ENCODE peak calls at places on chromosome 18, in seven cellular contexts. One of them, this sample, is unnamed.

GRCh38 chr18:46164920-46165319 is 60.7 kb downstream of the HAUS1 start:
- DNase-seq in brain microvascular endothelial cell: no peak
- DNase-seq in activated CD8-positive, alpha-beta memory T cell treated with anti-CD3 and anti-CD28 coated beads, Interleukin-2, amount 50 U/mL, for 48 hours: no peak
- DNase-seq in BE2C: no peak
- DNase-seq in activated T-cell treated with anti-CD3 and anti-CD28 coated beads for 1 hour: no peak
- DNase-seq in NCI-H1092 treated with DMSO at 0.1 percent for 48 hours: no peak
- DNase-seq in CD8-positive, alpha-beta memory T cell: no peak
- DNase-seq in this sample: no peak

GRCh38 chr18:37568671-37569070 is 3.1 kb upstream of the CELF4 start:
- DNase-seq in brain microvascular endothelial cell: no peak
- DNase-seq in BE2C: no peak
- DNase-seq in activated CD8-positive, alpha-beta memory T cell treated with anti-CD3 and anti-CD28 coated beads, Interleukin-2, amount 50 U/mL, for 48 hours: no peak
- DNase-seq in NCI-H1092 treated with DMSO at 0.1 percent for 48 hours: no peak
- DNase-seq in CD8-positive, alpha-beta memory T cell: no peak
- DNase-seq in activated T-cell treated with anti-CD3 and anti-CD28 coated beads for 1 hour: no peak
- DNase-seq in this sample: no peak

GRCh38 chr18:55547705-55548056 is 40.3 kb downstream of the TCF4 start:
- DNase-seq in NCI-H1092 treated with DMSO at 0.1 percent for 48 hours: no peak
- DNase-seq in CD8-positive, alpha-beta memory T cell: no peak
- DNase-seq in brain microvascular endothelial cell: no peak
- DNase-seq in BE2C: no peak
- DNase-seq in activated CD8-positive, alpha-beta memory T cell treated with anti-CD3 and anti-CD28 coated beads, Interleukin-2, amount 50 U/mL, for 48 hours: no peak
- DNase-seq in activated T-cell treated with anti-CD3 and anti-CD28 coated beads for 1 hour: no peak
- DNase-seq in this sample: no peak

GRCh38 chr18:9608728-9609127 is 5.6 kb downstream of the PPP4R1 start:
- DNase-seq in CD8-positive, alpha-beta memory T cell: no peak
- DNase-seq in brain microvascular endothelial cell: no peak
- DNase-seq in BE2C: no peak
- DNase-seq in activated CD8-positive, alpha-beta memory T cell treated with anti-CD3 and anti-CD28 coated beads, Interleukin-2, amount 50 U/mL, for 48 hours: no peak
- DNase-seq in activated T-cell treated with anti-CD3 and anti-CD28 coated beads for 1 hour: no peak
- DNase-seq in NCI-H1092 treated with DMSO at 0.1 percent for 48 hours: no peak
- DNase-seq in this sample: no peak

GRCh38 chr18:40555914-40556313 is 1399.1 kb upstream of the PIK3C3 start:
- DNase-seq in NCI-H1092 treated with DMSO at 0.1 percent for 48 hours: no peak
- DNase-seq in activated T-cell treated with anti-CD3 and anti-CD28 coated beads for 1 hour: no peak
- DNase-seq in activated CD8-positive, alpha-beta memory T cell treated with anti-CD3 and anti-CD28 coated beads, Interleukin-2, amount 50 U/mL, for 48 hours: no peak
- DNase-seq in BE2C: no peak
- DNase-seq in brain microvascular endothelial cell: no peak
- DNase-seq in CD8-positive, alpha-beta memory T cell: no peak
- DNase-seq in this sample: no peak

GRCh38 chr18:58937204-58937603 is 72.5 kb downstream of the ZNF532 start:
- DNase-seq in BE2C: no peak
- DNase-seq in activated CD8-positive, alpha-beta memory T cell treated with anti-CD3 and anti-CD28 coated beads, Interleukin-2, amount 50 U/mL, for 48 hours: no peak
- DNase-seq in brain microvascular endothelial cell: peak
- DNase-seq in CD8-positive, alpha-beta memory T cell: no peak
- DNase-seq in activated T-cell treated with anti-CD3 and anti-CD28 coated beads for 1 hour: no peak
- DNase-seq in NCI-H1092 treated with DMSO at 0.1 percent for 48 hours: no peak
- DNase-seq in this sample: peak

GRCh38 chr18:31237142-31237541 is 74.5 kb upstream of the DSC1 start:
- DNase-seq in activated CD8-positive, alpha-beta memory T cell treated with anti-CD3 and anti-CD28 coated beads, Interleukin-2, amount 50 U/mL, for 48 hours: no peak
- DNase-seq in brain microvascular endothelial cell: no peak
- DNase-seq in BE2C: no peak
- DNase-seq in CD8-positive, alpha-beta memory T cell: no peak
- DNase-seq in activated T-cell treated with anti-CD3 and anti-CD28 coated beads for 1 hour: no peak
- DNase-seq in NCI-H1092 treated with DMSO at 0.1 percent for 48 hours: no peak
- DNase-seq in this sample: no peak

GRCh38 chr18:10670856-10671255 is 145.0 kb downstream of the NAPG start:
- DNase-seq in brain microvascular endothelial cell: no peak
- DNase-seq in activated CD8-positive, alpha-beta memory T cell treated with anti-CD3 and anti-CD28 coated beads, Interleukin-2, amount 50 U/mL, for 48 hours: no peak
- DNase-seq in BE2C: no peak
- DNase-seq in CD8-positive, alpha-beta memory T cell: no peak
- DNase-seq in activated T-cell treated with anti-CD3 and anti-CD28 coated beads for 1 hour: no peak
- DNase-seq in NCI-H1092 treated with DMSO at 0.1 percent for 48 hours: no peak
- DNase-seq in this sample: no peak

GRCh38 chr18:6004683-6005082 is 109.4 kb upstream of the TMEM200C start:
- DNase-seq in BE2C: no peak
- DNase-seq in NCI-H1092 treated with DMSO at 0.1 percent for 48 hours: no peak
- DNase-seq in activated CD8-positive, alpha-beta memory T cell treated with anti-CD3 and anti-CD28 coated beads, Interleukin-2, amount 50 U/mL, for 48 hours: no peak
- DNase-seq in activated T-cell treated with anti-CD3 and anti-CD28 coated beads for 1 hour: no peak
- DNase-seq in CD8-positive, alpha-beta memory T cell: no peak
- DNase-seq in brain microvascular endothelial cell: no peak
- DNase-seq in this sample: no peak

GRCh38 chr18:13416208-13416607 is 197.6 kb downstream of the LDLRAD4 start:
- DNase-seq in NCI-H1092 treated with DMSO at 0.1 percent for 48 hours: no peak
- DNase-seq in CD8-positive, alpha-beta memory T cell: no peak
- DNase-seq in activated CD8-positive, alpha-beta memory T cell treated with anti-CD3 and anti-CD28 coated beads, Interleukin-2, amount 50 U/mL, for 48 hours: no peak
- DNase-seq in activated T-cell treated with anti-CD3 and anti-CD28 coated beads for 1 hour: no peak
- DNase-seq in brain microvascular endothelial cell: no peak
- DNase-seq in BE2C: no peak
- DNase-seq in this sample: no peak

GRCh38 chr18:3525870-3526420 is 76.0 kb downstream of the TGIF1 start:
- DNase-seq in NCI-H1092 treated with DMSO at 0.1 percent for 48 hours: peak
- DNase-seq in activated T-cell treated with anti-CD3 and anti-CD28 coated beads for 1 hour: peak
- DNase-seq in activated CD8-positive, alpha-beta memory T cell treated with anti-CD3 and anti-CD28 coated beads, Interleukin-2, amount 50 U/mL, for 48 hours: peak
- DNase-seq in BE2C: no peak
- DNase-seq in brain microvascular endothelial cell: no peak
- DNase-seq in CD8-positive, alpha-beta memory T cell: peak
- DNase-seq in this sample: no peak

GRCh38 chr18:4020026-4020425 is 435.1 kb downstream of the DLGAP1 start:
- DNase-seq in activated T-cell treated with anti-CD3 and anti-CD28 coated beads for 1 hour: no peak
- DNase-seq in activated CD8-positive, alpha-beta memory T cell treated with anti-CD3 and anti-CD28 coated beads, Interleukin-2, amount 50 U/mL, for 48 hours: no peak
- DNase-seq in CD8-positive, alpha-beta memory T cell: no peak
- DNase-seq in BE2C: no peak
- DNase-seq in brain microvascular endothelial cell: no peak
- DNase-seq in NCI-H1092 treated with DMSO at 0.1 percent for 48 hours: no peak
- DNase-seq in this sample: no peak

GRCh38 chr18:28075501-28075900 is 101.4 kb downstream of the CDH2 start:
- DNase-seq in activated CD8-positive, alpha-beta memory T cell treated with anti-CD3 and anti-CD28 coated beads, Interleukin-2, amount 50 U/mL, for 48 hours: no peak
- DNase-seq in activated T-cell treated with anti-CD3 and anti-CD28 coated beads for 1 hour: no peak
- DNase-seq in BE2C: no peak
- DNase-seq in CD8-positive, alpha-beta memory T cell: no peak
- DNase-seq in NCI-H1092 treated with DMSO at 0.1 percent for 48 hours: no peak
- DNase-seq in brain microvascular endothelial cell: peak
- DNase-seq in this sample: no peak

GRCh38 chr18:77905449-77906055 is 655.9 kb downstream of the GALR1 start:
- DNase-seq in brain microvascular endothelial cell: no peak
- DNase-seq in BE2C: no peak
- DNase-seq in NCI-H1092 treated with DMSO at 0.1 percent for 48 hours: no peak
- DNase-seq in activated T-cell treated with anti-CD3 and anti-CD28 coated beads for 1 hour: no peak
- DNase-seq in activated CD8-positive, alpha-beta memory T cell treated with anti-CD3 and anti-CD28 coated beads, Interleukin-2, amount 50 U/mL, for 48 hours: no peak
- DNase-seq in CD8-positive, alpha-beta memory T cell: no peak
- DNase-seq in this sample: no peak

GRCh38 chr18:11862468-11863137 is 11.4 kb downstream of the CHMP1B start:
- DNase-seq in CD8-positive, alpha-beta memory T cell: no peak
- DNase-seq in NCI-H1092 treated with DMSO at 0.1 percent for 48 hours: no peak
- DNase-seq in activated CD8-positive, alpha-beta memory T cell treated with anti-CD3 and anti-CD28 coated beads, Interleukin-2, amount 50 U/mL, for 48 hours: peak
- DNase-seq in brain microvascular endothelial cell: no peak
- DNase-seq in BE2C: no peak
- DNase-seq in activated T-cell treated with anti-CD3 and anti-CD28 coated beads for 1 hour: no peak
- DNase-seq in this sample: no peak

GRCh38 chr18:46042571-46043123 is 29.4 kb downstream of the PSTPIP2 start:
- DNase-seq in BE2C: no peak
- DNase-seq in brain microvascular endothelial cell: no peak
- DNase-seq in activated CD8-positive, alpha-beta memory T cell treated with anti-CD3 and anti-CD28 coated beads, Interleukin-2, amount 50 U/mL, for 48 hours: no peak
- DNase-seq in CD8-positive, alpha-beta memory T cell: no peak
- DNase-seq in activated T-cell treated with anti-CD3 and anti-CD28 coated beads for 1 hour: no peak
- DNase-seq in NCI-H1092 treated with DMSO at 0.1 percent for 48 hours: no peak
- DNase-seq in this sample: peak

GRCh38 chr18:33135951-33136660 is 304.4 kb downstream of the CCDC178 start:
- DNase-seq in BE2C: no peak
- DNase-seq in activated CD8-positive, alpha-beta memory T cell treated with anti-CD3 and anti-CD28 coated beads, Interleukin-2, amount 50 U/mL, for 48 hours: no peak
- DNase-seq in CD8-positive, alpha-beta memory T cell: no peak
- DNase-seq in brain microvascular endothelial cell: no peak
- DNase-seq in activated T-cell treated with anti-CD3 and anti-CD28 coated beads for 1 hour: no peak
- DNase-seq in NCI-H1092 treated with DMSO at 0.1 percent for 48 hours: no peak
- DNase-seq in this sample: no peak

GRCh38 chr18:59994357-59994756 is 94.6 kb downstream of the PMAIP1 start:
- DNase-seq in activated CD8-positive, alpha-beta memory T cell treated with anti-CD3 and anti-CD28 coated beads, Interleukin-2, amount 50 U/mL, for 48 hours: no peak
- DNase-seq in brain microvascular endothelial cell: no peak
- DNase-seq in activated T-cell treated with anti-CD3 and anti-CD28 coated beads for 1 hour: no peak
- DNase-seq in NCI-H1092 treated with DMSO at 0.1 percent for 48 hours: no peak
- DNase-seq in CD8-positive, alpha-beta memory T cell: no peak
- DNase-seq in BE2C: peak
- DNase-seq in this sample: no peak

GRCh38 chr18:75456277-75456676 is 28.8 kb upstream of the SMIM21 start:
- DNase-seq in brain microvascular endothelial cell: no peak
- DNase-seq in activated CD8-positive, alpha-beta memory T cell treated with anti-CD3 and anti-CD28 coated beads, Interleukin-2, amount 50 U/mL, for 48 hours: no peak
- DNase-seq in activated T-cell treated with anti-CD3 and anti-CD28 coated beads for 1 hour: no peak
- DNase-seq in CD8-positive, alpha-beta memory T cell: no peak
- DNase-seq in NCI-H1092 treated with DMSO at 0.1 percent for 48 hours: no peak
- DNase-seq in BE2C: no peak
- DNase-seq in this sample: no peak

GRCh38 chr18:212780-213179 is 54.4 kb downstream of the USP14 start:
- DNase-seq in activated T-cell treated with anti-CD3 and anti-CD28 coated beads for 1 hour: no peak
- DNase-seq in NCI-H1092 treated with DMSO at 0.1 percent for 48 hours: no peak
- DNase-seq in CD8-positive, alpha-beta memory T cell: no peak
- DNase-seq in BE2C: no peak
- DNase-seq in brain microvascular endothelial cell: no peak
- DNase-seq in activated CD8-positive, alpha-beta memory T cell treated with anti-CD3 and anti-CD28 coated beads, Interleukin-2, amount 50 U/mL, for 48 hours: no peak
- DNase-seq in this sample: no peak

GRCh38 chr18:59238385-59238784 is 18.4 kb downstream of the GRP start:
- DNase-seq in CD8-positive, alpha-beta memory T cell: no peak
- DNase-seq in activated CD8-positive, alpha-beta memory T cell treated with anti-CD3 and anti-CD28 coated beads, Interleukin-2, amount 50 U/mL, for 48 hours: no peak
- DNase-seq in brain microvascular endothelial cell: no peak
- DNase-seq in BE2C: no peak
- DNase-seq in activated T-cell treated with anti-CD3 and anti-CD28 coated beads for 1 hour: no peak
- DNase-seq in NCI-H1092 treated with DMSO at 0.1 percent for 48 hours: peak
- DNase-seq in this sample: no peak

GRCh38 chr18:57210101-57210661 is 63.3 kb downstream of the BOD1L2 start:
- DNase-seq in activated T-cell treated with anti-CD3 and anti-CD28 coated beads for 1 hour: no peak
- DNase-seq in BE2C: peak
- DNase-seq in activated CD8-positive, alpha-beta memory T cell treated with anti-CD3 and anti-CD28 coated beads, Interleukin-2, amount 50 U/mL, for 48 hours: no peak
- DNase-seq in NCI-H1092 treated with DMSO at 0.1 percent for 48 hours: peak
- DNase-seq in CD8-positive, alpha-beta memory T cell: no peak
- DNase-seq in brain microvascular endothelial cell: peak
- DNase-seq in this sample: peak

GRCh38 chr18:65221115-65221514 is 529.7 kb upstream of the CDH7 start:
- DNase-seq in BE2C: no peak
- DNase-seq in activated T-cell treated with anti-CD3 and anti-CD28 coated beads for 1 hour: no peak
- DNase-seq in brain microvascular endothelial cell: no peak
- DNase-seq in activated CD8-positive, alpha-beta memory T cell treated with anti-CD3 and anti-CD28 coated beads, Interleukin-2, amount 50 U/mL, for 48 hours: no peak
- DNase-seq in CD8-positive, alpha-beta memory T cell: no peak
- DNase-seq in NCI-H1092 treated with DMSO at 0.1 percent for 48 hours: no peak
- DNase-seq in this sample: no peak

GRCh38 chr18:77013777-77014525 is 118.6 kb downstream of the MBP start:
- DNase-seq in CD8-positive, alpha-beta memory T cell: no peak
- DNase-seq in activated CD8-positive, alpha-beta memory T cell treated with anti-CD3 and anti-CD28 coated beads, Interleukin-2, amount 50 U/mL, for 48 hours: no peak
- DNase-seq in activated T-cell treated with anti-CD3 and anti-CD28 coated beads for 1 hour: no peak
- DNase-seq in BE2C: no peak
- DNase-seq in brain microvascular endothelial cell: no peak
- DNase-seq in NCI-H1092 treated with DMSO at 0.1 percent for 48 hours: no peak
- DNase-seq in this sample: no peak

GRCh38 chr18:5152335-5153020 is 44.6 kb downstream of the AKAIN1 start:
- DNase-seq in activated T-cell treated with anti-CD3 and anti-CD28 coated beads for 1 hour: no peak
- DNase-seq in BE2C: no peak
- DNase-seq in NCI-H1092 treated with DMSO at 0.1 percent for 48 hours: no peak
- DNase-seq in activated CD8-positive, alpha-beta memory T cell treated with anti-CD3 and anti-CD28 coated beads, Interleukin-2, amount 50 U/mL, for 48 hours: no peak
- DNase-seq in brain microvascular endothelial cell: no peak
- DNase-seq in CD8-positive, alpha-beta memory T cell: no peak
- DNase-seq in this sample: no peak

GRCh38 chr18:78980777-78981651 is 1.4 kb downstream of the SALL3 start:
- DNase-seq in activated T-cell treated with anti-CD3 and anti-CD28 coated beads for 1 hour: no peak
- DNase-seq in CD8-positive, alpha-beta memory T cell: no peak
- DNase-seq in BE2C: no peak
- DNase-seq in NCI-H1092 treated with DMSO at 0.1 percent for 48 hours: no peak
- DNase-seq in brain microvascular endothelial cell: no peak
- DNase-seq in activated CD8-positive, alpha-beta memory T cell treated with anti-CD3 and anti-CD28 coated beads, Interleukin-2, amount 50 U/mL, for 48 hours: peak
- DNase-seq in this sample: no peak

GRCh38 chr18:8153887-8154583 is 455.2 kb upstream of the RAB12 start:
- DNase-seq in activated CD8-positive, alpha-beta memory T cell treated with anti-CD3 and anti-CD28 coated beads, Interleukin-2, amount 50 U/mL, for 48 hours: no peak
- DNase-seq in BE2C: no peak
- DNase-seq in activated T-cell treated with anti-CD3 and anti-CD28 coated beads for 1 hour: no peak
- DNase-seq in CD8-positive, alpha-beta memory T cell: no peak
- DNase-seq in brain microvascular endothelial cell: peak
- DNase-seq in NCI-H1092 treated with DMSO at 0.1 percent for 48 hours: no peak
- DNase-seq in this sample: peak

GRCh38 chr18:24016643-24017042 is 2.1 kb downstream of the TTC39C start:
- DNase-seq in BE2C: no peak
- DNase-seq in CD8-positive, alpha-beta memory T cell: no peak
- DNase-seq in activated CD8-positive, alpha-beta memory T cell treated with anti-CD3 and anti-CD28 coated beads, Interleukin-2, amount 50 U/mL, for 48 hours: no peak
- DNase-seq in NCI-H1092 treated with DMSO at 0.1 percent for 48 hours: peak
- DNase-seq in brain microvascular endothelial cell: no peak
- DNase-seq in activated T-cell treated with anti-CD3 and anti-CD28 coated beads for 1 hour: no peak
- DNase-seq in this sample: peak

GRCh38 chr18:51666717-51667320 is 469.3 kb upstream of the MEX3C start:
- DNase-seq in CD8-positive, alpha-beta memory T cell: no peak
- DNase-seq in NCI-H1092 treated with DMSO at 0.1 percent for 48 hours: peak
- DNase-seq in brain microvascular endothelial cell: peak
- DNase-seq in activated T-cell treated with anti-CD3 and anti-CD28 coated beads for 1 hour: no peak
- DNase-seq in activated CD8-positive, alpha-beta memory T cell treated with anti-CD3 and anti-CD28 coated beads, Interleukin-2, amount 50 U/mL, for 48 hours: no peak
- DNase-seq in BE2C: peak
- DNase-seq in this sample: no peak

GRCh38 chr18:63894367-63894766 is 6.9 kb downstream of the SERPINB2 start:
- DNase-seq in BE2C: no peak
- DNase-seq in CD8-positive, alpha-beta memory T cell: no peak
- DNase-seq in brain microvascular endothelial cell: no peak
- DNase-seq in activated T-cell treated with anti-CD3 and anti-CD28 coated beads for 1 hour: no peak
- DNase-seq in activated CD8-positive, alpha-beta memory T cell treated with anti-CD3 and anti-CD28 coated beads, Interleukin-2, amount 50 U/mL, for 48 hours: no peak
- DNase-seq in NCI-H1092 treated with DMSO at 0.1 percent for 48 hours: no peak
- DNase-seq in this sample: no peak